ENCODE peak calls at places on chromosomes 13 and 19, in eight cellular contexts. U is T-helper 2 cell treated with Interferon-gamma antibody and Interleukin-4, amounts not matched to agents 5 μg/mL and 100 μg/mL, for 36 hours; A is stimulated activated CD8-positive, alpha-beta memory T cell treated with anti-CD3 and anti-CD28 coated beads, Interleukin-2, amount 100 ng/mL, for 48 hours; L is glutamatergic neuron; H is iPS-NIHi11; E is ecto neural progenitor cell; M is activated T-cell treated with anti-CD3 and anti-CD28 coated beads, Interleukin-2, amount 50 U/mL, for 72 hours; B is keratinocyte. Q is an unnamed sample.

GRCh38 chr13:29621401-29621800 is 25.9 kb upstream of the SLC7A1 start:
- DNase-seq in U (no peak), A (no peak), L (no peak), H (no peak), E (no peak), M (no peak), B (peak), Q (no peak)

GRCh38 chr19:15919243-15919642 is 15.1 kb downstream of the CYP4F11 start:
- DNase-seq in U (no peak), A (no peak), L (no peak), H (no peak), E (no peak), M (no peak), B (no peak), Q (no peak)

GRCh38 chr13:28716511-28716910 is 2.3 kb downstream of the SLC46A3 start:
- DNase-seq in U (no peak), A (no peak), L (no peak), H (no peak), E (no peak), M (no peak), B (peak), Q (no peak)

GRCh38 chr19:10670876-10671804 is 17.0 kb downstream of the ILF3 start:
- DNase-seq in U (no peak), A (no peak), L (no peak), H (no peak), E (no peak), M (no peak), B (no peak), Q (no peak)

GRCh38 chr19:38989066-38989605 is 13.6 kb upstream of the FBXO17 start:
- DNase-seq in U (no peak), A (no peak), L (peak), H (peak), E (peak), M (no peak), B (no peak), Q (no peak)

GRCh38 chr13:99425485-99426341 is 75.6 kb upstream of the TM9SF2 start:
- DNase-seq in U (peak), A (no peak), L (no peak), H (no peak), E (no peak), M (peak), B (no peak), Q (peak)

GRCh38 chr13:83620535-83621220 is 261.6 kb downstream of the SLITRK1 start:
- DNase-seq in U (no peak), A (no peak), L (no peak), H (no peak), E (no peak), M (no peak), B (no peak), Q (no peak)

GRCh38 chr19:3358919-3359849 is 7.2 kb upstream of the NFIC start:
- DNase-seq in U (peak), A (no peak), L (peak), H (peak), E (no peak), M (peak), B (no peak), Q (peak)

GRCh38 chr13:96338030-96338429 is 248.1 kb downstream of the HS6ST3 start:
- DNase-seq in U (no peak), A (no peak), L (no peak), H (no peak), E (no peak), M (no peak), B (no peak), Q (no peak)

GRCh38 chr19:41925208-41926003 is 2.8 kb downstream of the ERFL start:
- DNase-seq in U (no peak), A (no peak), L (no peak), H (no peak), E (no peak), M (no peak), B (no peak), Q (no peak)

GRCh38 chr13:38577048-38577447 is 109.8 kb upstream of the FREM2 start:
- DNase-seq in U (no peak), A (no peak), L (no peak), H (peak), E (no peak), M (no peak), B (no peak), Q (no peak)

GRCh38 chr13:50244913-50245574 is 229.8 kb downstream of the KCNRG start:
- DNase-seq in U (peak), A (peak), L (no peak), H (no peak), E (no peak), M (peak), B (no peak), Q (no peak)

GRCh38 chr13:40388617-40389016 is 277.8 kb downstream of the FOXO1 start:
- DNase-seq in U (peak), A (peak), L (no peak), H (no peak), E (no peak), M (peak), B (no peak), Q (peak)

GRCh38 chr13:36098080-36098479 is 33.1 kb downstream of the DCLK1 start:
- DNase-seq in U (no peak), A (no peak), L (no peak), H (no peak), E (no peak), M (no peak), B (no peak), Q (no peak)

GRCh38 chr19:10543420-10544241 is at the start of gene ATG4D:
- DNase-seq in U (peak), A (peak), L (peak), H (peak), E (peak), M (peak), B (no peak), Q (peak)

GRCh38 chr13:94556646-94557045 is 39.3 kb downstream of the TGDS start:
- DNase-seq in U (no peak), A (no peak), L (no peak), H (no peak), E (no peak), M (no peak), B (no peak), Q (no peak)

GRCh38 chr19:48544856-48545750 is 6.9 kb upstream of the SULT2B1 start:
- DNase-seq in U (no peak), A (no peak), L (peak), H (peak), E (no peak), M (no peak), B (no peak), Q (no peak)

GRCh38 chr13:102355251-102355650 is 46.6 kb downstream of the FGF14 start:
- DNase-seq in U (no peak), A (no peak), L (no peak), H (no peak), E (no peak), M (no peak), B (no peak), Q (no peak)

GRCh38 chr19:12970070-12970820 is 869 bp downstream of the DAND5 start:
- DNase-seq in U (no peak), A (no peak), L (no peak), H (no peak), E (no peak), M (no peak), B (no peak), Q (no peak)

GRCh38 chr19:1076951-1077350 is 10.0 kb downstream of the ARHGAP45 start:
- DNase-seq in U (peak), A (peak), L (no peak), H (no peak), E (no peak), M (peak), B (no peak), Q (peak)

GRCh38 chr13:112616586-112617381 is 28.8 kb upstream of the TUBGCP3 start:
- DNase-seq in U (no peak), A (no peak), L (peak), H (peak), E (peak), M (peak), B (no peak), Q (no peak)

GRCh38 chr13:92984151-92984550 is 242.5 kb upstream of the GPC6 start:
- DNase-seq in U (no peak), A (no peak), L (no peak), H (no peak), E (no peak), M (no peak), B (no peak), Q (no peak)

GRCh38 chr13:38849316-38849715 is 141.3 kb downstream of the STOML3 start:
- DNase-seq in U (no peak), A (no peak), L (no peak), H (no peak), E (no peak), M (no peak), B (no peak), Q (no peak)

GRCh38 chr19:39501340-39501739 is 2.6 kb downstream of the DLL3 start:
- DNase-seq in U (no peak), A (no peak), L (no peak), H (no peak), E (no peak), M (no peak), B (no peak), Q (no peak)

GRCh38 chr13:76019421-76020044 is 383.4 kb downstream of the LMO7 start:
- DNase-seq in U (no peak), A (no peak), L (peak), H (peak), E (peak), M (no peak), B (no peak), Q (no peak)

GRCh38 chr13:24178847-24179845 is 18.6 kb downstream of the SPATA13 start:
- DNase-seq in U (no peak), A (no peak), L (no peak), H (no peak), E (no peak), M (peak), B (no peak), Q (no peak)

GRCh38 chr19:51010066-51010795 is 8.8 kb upstream of the KLK8 start:
- DNase-seq in U (no peak), A (no peak), L (no peak), H (no peak), E (no peak), M (no peak), B (no peak), Q (no peak)

GRCh38 chr13:47794963-47795362 is 206.1 kb downstream of the SUCLA2 start:
- DNase-seq in U (no peak), A (no peak), L (no peak), H (peak), E (no peak), M (no peak), B (no peak), Q (no peak)

GRCh38 chr19:47274071-47274890 is at the start of gene INAFM1:
- DNase-seq in U (peak), A (peak), L (peak), H (peak), E (peak), M (peak), B (peak), Q (peak)

GRCh38 chr19:48837586-48838191 is 1.4 kb upstream of the HSD17B14 start:
- DNase-seq in U (no peak), A (no peak), L (no peak), H (no peak), E (peak), M (no peak), B (no peak), Q (no peak)

GRCh38 chr19:48491793-48492123 is 19.9 kb downstream of the LMTK3 start:
- DNase-seq in U (no peak), A (no peak), L (no peak), H (no peak), E (peak), M (no peak), B (no peak), Q (no peak)

GRCh38 chr13:20170931-20171330 is 10.1 kb upstream of the GJA3 start:
- DNase-seq in U (no peak), A (no peak), L (no peak), H (no peak), E (no peak), M (no peak), B (no peak), Q (no peak)

GRCh38 chr19:8609210-8610040 is 1.1 kb downstream of the ADAMTS10 start:
- DNase-seq in U (no peak), A (no peak), L (peak), H (peak), E (peak), M (peak), B (no peak), Q (no peak)

GRCh38 chr13:94480672-94481145 is 1.2 kb upstream of the DCT start:
- DNase-seq in U (no peak), A (no peak), L (peak), H (no peak), E (no peak), M (peak), B (no peak), Q (no peak)

GRCh38 chr13:113736258-113736731 is 22.7 kb upstream of the TMEM255B start:
- DNase-seq in U (no peak), A (no peak), L (no peak), H (no peak), E (no peak), M (no peak), B (no peak), Q (no peak)

GRCh38 chr19:13861392-13861713 is 15.6 kb upstream of the NANOS3 start:
- DNase-seq in U (no peak), A (no peak), L (no peak), H (no peak), E (no peak), M (no peak), B (no peak), Q (no peak)

Q was measured in effector memory CD8-positive, alpha-beta T cell.